ENCODE peak calls at places on chromosomes 6 and 20, in four cellular contexts. One of them, this sample, is unnamed.

GRCh38 chr6:130466052-130466743 is 100.4 kb downstream of the TMEM200A start:
- DNase-seq in kidney: no peak
- DNase-seq in OCI-LY7: no peak
- DNase-seq in RWPE1: no peak
- DNase-seq in this sample: no peak

GRCh38 chr20:19427913-19428800 is 215.7 kb downstream of the SLC24A3 start:
- DNase-seq in OCI-LY7: no peak
- DNase-seq in kidney: no peak
- DNase-seq in RWPE1: no peak
- DNase-seq in this sample: no peak

GRCh38 chr6:31765910-31766794 is 3.7 kb downstream of the SAPCD1 start:
- DNase-seq in OCI-LY7: no peak
- DNase-seq in kidney: peak; percentile 70
- DNase-seq in RWPE1: no peak
- DNase-seq in this sample: no peak

GRCh38 chr6:136886110-136886509 is 36.0 kb upstream of the SLC35D3 start:
- DNase-seq in RWPE1: peak; percentile 60
- DNase-seq in kidney: no peak
- DNase-seq in OCI-LY7: no peak
- DNase-seq in this sample: no peak

GRCh38 chr6:151847064-151847463 is 39.6 kb downstream of the ESR1 start:
- DNase-seq in kidney: no peak
- DNase-seq in OCI-LY7: peak; percentile 24
- DNase-seq in RWPE1: peak; percentile 28
- DNase-seq in this sample: no peak

GRCh38 chr6:38273325-38273724 is 366.4 kb downstream of the BTBD9 start:
- DNase-seq in kidney: no peak
- DNase-seq in RWPE1: no peak
- DNase-seq in OCI-LY7: no peak
- DNase-seq in this sample: no peak

GRCh38 chr6:52725133-52725529 is 38.1 kb downstream of the GSTA2 start:
- DNase-seq in kidney: no peak
- DNase-seq in OCI-LY7: no peak
- DNase-seq in RWPE1: no peak
- DNase-seq in this sample: no peak

GRCh38 chr20:2386516-2387179 is 5.9 kb downstream of the TGM6 start:
- DNase-seq in RWPE1: peak; percentile 94
- DNase-seq in OCI-LY7: no peak
- DNase-seq in kidney: no peak
- DNase-seq in this sample: no peak

GRCh38 chr20:41783423-41784220 is 165.4 kb upstream of the CHD6 start:
- DNase-seq in kidney: no peak
- DNase-seq in RWPE1: no peak
- DNase-seq in OCI-LY7: no peak
- DNase-seq in this sample: no peak

GRCh38 chr20:36929290-36929689 is 22.2 kb downstream of the SAMHD1 start:
- DNase-seq in kidney: no peak
- DNase-seq in RWPE1: no peak
- DNase-seq in OCI-LY7: no peak
- DNase-seq in this sample: no peak

GRCh38 chr20:64257107-64257757 is 1.7 kb downstream of the PCMTD2 start:
- DNase-seq in OCI-LY7: no peak
- DNase-seq in kidney: no peak
- DNase-seq in RWPE1: no peak
- DNase-seq in this sample: no peak

GRCh38 chr6:43635387-43636311 is at the start of gene MAD2L1BP:
- DNase-seq in RWPE1: peak; percentile 63
- DNase-seq in OCI-LY7: peak; percentile 89
- DNase-seq in kidney: peak; percentile 91
- DNase-seq in this sample: peak; percentile 80
- TF ChIP-seq CTCF in RWPE1: no peak
- TF ChIP-seq CTCF in OCI-LY7: no peak
- TF ChIP-seq CTCF in kidney: no peak
- TF ChIP-seq CTCF in this sample: no peak

GRCh38 chr20:13338097-13338661 is 117.1 kb downstream of the ISM1 start:
- DNase-seq in kidney: no peak
- DNase-seq in OCI-LY7: no peak
- DNase-seq in RWPE1: no peak
- DNase-seq in this sample: no peak

GRCh38 chr20:13336308-13337089 is 115.4 kb downstream of the ISM1 start:
- DNase-seq in kidney: no peak
- DNase-seq in RWPE1: peak; percentile 62
- DNase-seq in OCI-LY7: no peak
- DNase-seq in this sample: no peak

GRCh38 chr20:13340088-13340487 is 119.0 kb downstream of the ISM1 start:
- DNase-seq in OCI-LY7: no peak
- DNase-seq in kidney: no peak
- DNase-seq in RWPE1: no peak
- DNase-seq in this sample: no peak

GRCh38 chr20:13337090-13337784 is 116.2 kb downstream of the ISM1 start:
- DNase-seq in OCI-LY7: no peak
- DNase-seq in RWPE1: no peak
- DNase-seq in kidney: no peak
- DNase-seq in this sample: no peak

DNA sequence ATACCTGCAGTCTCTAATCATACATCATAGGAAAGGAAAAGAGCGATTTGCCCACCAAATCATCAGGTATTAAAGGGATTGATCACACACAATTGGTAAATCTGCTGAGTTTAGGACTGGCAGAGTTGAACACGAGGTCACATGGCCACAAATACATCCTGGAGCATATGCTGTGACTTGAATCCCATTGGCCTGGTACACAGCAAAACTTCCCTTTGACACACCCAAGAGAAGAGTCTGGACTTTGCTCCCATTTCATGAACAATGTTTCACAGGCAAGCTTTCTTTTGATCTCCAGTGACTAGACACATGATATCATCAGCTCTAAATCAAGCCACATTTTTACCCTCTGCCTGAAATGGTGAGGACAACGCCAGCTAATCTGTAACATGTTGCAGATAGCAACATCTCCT is 117.9 kb downstream of the ISM1 start:
- DNase-seq in RWPE1: no peak
- DNase-seq in kidney: no peak
- DNase-seq in OCI-LY7: no peak
- DNase-seq in this sample: no peak
- TF ChIP-seq CTCF in RWPE1: no peak
- TF ChIP-seq CTCF in kidney: no peak
- TF ChIP-seq CTCF in OCI-LY7: no peak
- TF ChIP-seq CTCF in this sample: no peak

GRCh38 chr6:120272038-120272437 is 922.5 kb upstream of the MAN1A1 start:
- DNase-seq in kidney: no peak
- DNase-seq in RWPE1: no peak
- DNase-seq in OCI-LY7: no peak
- DNase-seq in this sample: no peak

GRCh38 chr6:120279706-120280105 is 930.1 kb upstream of the MAN1A1 start:
- DNase-seq in kidney: no peak
- DNase-seq in OCI-LY7: no peak
- DNase-seq in RWPE1: no peak
- DNase-seq in this sample: no peak

GRCh38 chr6:120274547-120274946 is 925.0 kb upstream of the MAN1A1 start:
- DNase-seq in RWPE1: no peak
- DNase-seq in OCI-LY7: no peak
- DNase-seq in kidney: no peak
- DNase-seq in this sample: no peak
- TF ChIP-seq CTCF in RWPE1: no peak
- TF ChIP-seq CTCF in OCI-LY7: no peak
- TF ChIP-seq CTCF in kidney: no peak
- TF ChIP-seq CTCF in this sample: peak; percentile 23

GRCh38 chr6:85662251-85662650 is 19.6 kb upstream of the SYNCRIP start:
- DNase-seq in OCI-LY7: no peak
- DNase-seq in RWPE1: no peak
- DNase-seq in kidney: no peak
- DNase-seq in this sample: no peak

DNA sequence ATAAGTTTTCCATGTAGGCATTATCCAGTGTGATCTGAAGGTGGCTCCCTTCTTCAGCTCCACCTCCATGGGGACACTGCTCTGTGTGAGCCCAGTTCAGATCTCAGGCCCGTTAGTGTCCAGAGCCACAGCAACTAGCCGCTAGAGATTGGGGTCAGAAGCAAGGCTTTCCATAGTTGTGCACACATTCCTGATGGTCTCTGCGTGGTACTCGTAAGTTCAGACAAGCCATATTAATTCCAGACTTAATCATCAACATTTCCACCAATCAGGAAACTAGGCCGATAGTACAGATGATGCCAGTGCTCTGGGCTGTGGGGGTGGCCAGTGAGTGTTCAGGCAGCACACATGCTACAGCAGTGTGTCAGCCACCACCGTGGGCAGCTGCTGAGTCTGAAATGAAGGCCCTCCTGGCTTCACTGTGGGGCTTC is 17.5 kb upstream of the SYNCRIP start:
- DNase-seq in OCI-LY7: no peak
- DNase-seq in RWPE1: peak; percentile 82
- DNase-seq in kidney: no peak
- DNase-seq in this sample: no peak
- TF ChIP-seq CTCF in OCI-LY7: no peak
- TF ChIP-seq CTCF in RWPE1: no peak
- TF ChIP-seq CTCF in kidney: no peak
- TF ChIP-seq CTCF in this sample: no peak

DNA sequence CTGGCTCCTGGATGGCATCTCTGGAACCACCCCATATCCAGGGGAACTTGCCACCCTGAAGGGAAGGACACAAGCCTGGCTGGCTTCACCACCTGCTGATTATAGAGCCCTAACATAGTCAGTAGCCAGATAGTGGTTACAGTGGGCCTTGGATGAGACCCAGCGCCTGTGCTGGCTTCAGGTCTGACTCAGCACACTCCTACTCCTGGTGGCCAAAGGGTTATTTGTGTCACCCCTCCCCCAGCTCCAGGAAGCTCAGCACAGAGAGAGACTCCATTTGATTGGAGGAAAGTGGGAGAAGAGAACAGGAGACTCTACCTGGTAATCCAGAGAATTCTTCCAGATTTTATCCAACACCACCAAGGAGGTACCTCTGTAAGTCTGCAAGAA is 12.8 kb downstream of the SNX14 start:
- DNase-seq in OCI-LY7: no peak
- DNase-seq in kidney: no peak
- DNase-seq in RWPE1: no peak
- DNase-seq in this sample: no peak
- TF ChIP-seq CTCF in OCI-LY7: no peak
- TF ChIP-seq CTCF in kidney: no peak
- TF ChIP-seq CTCF in RWPE1: no peak
- TF ChIP-seq CTCF in this sample: no peak

DNA sequence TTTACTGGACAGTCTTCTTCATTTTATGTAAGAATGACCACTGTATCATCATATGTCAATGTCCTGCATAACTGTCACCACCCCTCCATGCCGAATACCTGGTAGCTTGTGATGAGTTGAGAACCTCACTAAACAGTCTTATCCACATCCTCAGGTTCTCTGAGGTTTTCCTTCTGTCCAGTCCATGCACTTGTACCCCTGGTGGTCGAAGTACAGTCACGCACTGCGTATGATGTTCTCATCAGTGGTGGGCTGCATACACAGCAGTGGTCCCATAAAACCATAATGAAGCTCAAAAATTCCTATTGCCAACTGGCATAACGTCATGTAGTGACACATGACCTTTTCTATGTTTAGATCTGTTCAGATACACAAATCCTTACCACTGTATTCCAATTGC is 31.2 kb upstream of the SDCBP2 start:
- DNase-seq in OCI-LY7: no peak
- DNase-seq in kidney: no peak
- DNase-seq in RWPE1: no peak
- DNase-seq in this sample: no peak
- TF ChIP-seq CTCF in OCI-LY7: no peak
- TF ChIP-seq CTCF in kidney: no peak
- TF ChIP-seq CTCF in RWPE1: no peak
- TF ChIP-seq CTCF in this sample: no peak

GRCh38 chr6:157096522-157096921 is 226.8 kb downstream of the TMEM242 start:
- DNase-seq in RWPE1: no peak
- DNase-seq in kidney: no peak
- DNase-seq in OCI-LY7: no peak
- DNase-seq in this sample: no peak
- TF ChIP-seq CTCF in RWPE1: no peak
- TF ChIP-seq CTCF in kidney: no peak
- TF ChIP-seq CTCF in OCI-LY7: no peak
- TF ChIP-seq CTCF in this sample: no peak

GRCh38 chr6:118085665-118086064 is 178.6 kb downstream of the SLC35F1 start:
- DNase-seq in kidney: no peak
- DNase-seq in OCI-LY7: no peak
- DNase-seq in RWPE1: no peak
- DNase-seq in this sample: no peak

GRCh38 chr6:118083711-118084110 is 176.6 kb downstream of the SLC35F1 start:
- DNase-seq in RWPE1: no peak
- DNase-seq in kidney: no peak
- DNase-seq in OCI-LY7: no peak
- DNase-seq in this sample: no peak

GRCh38 chr6:118086189-118086588 is 179.1 kb downstream of the SLC35F1 start:
- DNase-seq in OCI-LY7: no peak
- DNase-seq in kidney: no peak
- DNase-seq in RWPE1: no peak
- DNase-seq in this sample: no peak

DNA sequence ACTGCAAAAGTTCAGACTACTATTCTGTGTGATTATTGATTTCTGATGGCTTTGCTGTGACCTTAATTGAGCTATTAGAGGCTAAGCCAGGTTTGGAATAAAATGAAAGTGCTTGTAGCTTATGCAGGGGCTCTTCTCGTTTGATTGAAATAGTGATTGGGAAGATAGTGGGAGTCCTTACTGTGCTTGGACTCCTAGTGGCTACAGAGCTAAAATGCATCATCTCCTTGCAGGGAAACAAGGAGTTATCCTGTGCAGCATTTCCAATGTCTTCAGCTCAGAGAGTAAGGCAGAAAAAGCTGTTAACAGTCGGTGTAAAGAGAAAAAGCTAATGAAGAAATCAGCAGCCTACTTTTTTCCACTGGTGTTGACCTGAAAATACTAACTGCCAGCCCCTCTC is 173.5 kb downstream of the SLC35F1 start:
- DNase-seq in OCI-LY7: no peak
- DNase-seq in kidney: no peak
- DNase-seq in RWPE1: no peak
- DNase-seq in this sample: no peak
- TF ChIP-seq CTCF in OCI-LY7: no peak
- TF ChIP-seq CTCF in kidney: no peak
- TF ChIP-seq CTCF in RWPE1: no peak
- TF ChIP-seq CTCF in this sample: no peak

GRCh38 chr6:84428300-84428907 is 201.0 kb upstream of the CEP162 start:
- DNase-seq in kidney: no peak
- DNase-seq in OCI-LY7: peak; percentile 21
- DNase-seq in RWPE1: peak; percentile 43
- DNase-seq in this sample: peak; percentile 28
- TF ChIP-seq CTCF in kidney: peak; percentile 41
- TF ChIP-seq CTCF in OCI-LY7: peak; percentile 81
- TF ChIP-seq CTCF in RWPE1: peak; percentile 82
- TF ChIP-seq CTCF in this sample: peak; percentile 76